ENCODE peak calls at places on chromosomes 3 and 15, in seven cellular contexts. Y is uterus; D is colonic mucosa; R is CD8-positive, alpha-beta T cell; N is IMR-90; S is brain microvascular endothelial cell; B is tibial nerve. W is an unnamed sample.

GRCh38 chr3:57298041-57298440 is 5.6 kb upstream of the ASB14 start:
- DNase-seq in S (peak), N (peak), D (no peak), R (no peak), Y (no peak), B (no peak), W (no peak)

GRCh38 chr3:127451321-127451720 is 139.2 kb downstream of the TPRA1 start:
- DNase-seq in D (no peak), S (no peak), R (no peak), B (no peak), Y (no peak), N (no peak), W (peak)

GRCh38 chr15:48622227-48622626 is 23.3 kb downstream of the FBN1 start:
- DNase-seq in R (no peak), D (no peak), Y (no peak), N (no peak), S (no peak), B (no peak), W (no peak)

GRCh38 chr3:14472471-14473351 is 67.4 kb downstream of the GRIP2 start:
- DNase-seq in S (peak), R (no peak), N (peak), B (no peak), D (peak), Y (peak), W (no peak)

GRCh38 chr15:58284293-58284692 is 146.1 kb downstream of the AQP9 start:
- DNase-seq in B (no peak), R (no peak), Y (no peak), S (no peak), N (no peak), D (no peak), W (no peak)

GRCh38 chr3:17581421-17582080 is 160.9 kb downstream of the TBC1D5 start:
- DNase-seq in R (no peak), Y (no peak), N (peak), B (no peak), S (no peak), D (no peak), W (no peak)

GRCh38 chr15:77592768-77593167 is 39.9 kb downstream of the LINGO1 start:
- DNase-seq in N (no peak), S (no peak), B (no peak), Y (no peak), R (no peak), D (no peak), W (no peak)

GRCh38 chr15:63597821-63598220 is 634 bp downstream of the FBXL22 start:
- DNase-seq in D (no peak), B (no peak), R (no peak), S (no peak), N (no peak), Y (no peak), W (no peak)

GRCh38 chr3:54071596-54071995 is 50.8 kb upstream of the CACNA2D3 start:
- DNase-seq in S (no peak), B (no peak), N (no peak), D (no peak), R (no peak), Y (no peak), W (no peak)

GRCh38 chr3:170572665-170573253 is 13.1 kb downstream of the SLC7A14 start:
- DNase-seq in S (peak), Y (no peak), D (no peak), R (no peak), B (no peak), N (peak), W (no peak)

GRCh38 chr3:186825294-186825821 is 17.2 kb upstream of the ADIPOQ start:
- DNase-seq in D (no peak), Y (peak), R (no peak), N (peak), B (no peak), S (peak), W (no peak)

GRCh38 chr3:42024578-42025387 is 62.9 kb upstream of the ULK4 start:
- DNase-seq in D (no peak), B (no peak), N (no peak), Y (no peak), R (no peak), S (no peak), W (no peak)

GRCh38 chr15:77228831-77229230 is 157.9 kb upstream of the TSPAN3 start:
- DNase-seq in B (no peak), Y (no peak), N (no peak), D (no peak), R (no peak), S (no peak), W (no peak)

GRCh38 chr15:77821188-77821958 is 188.7 kb upstream of the LINGO1 start:
- DNase-seq in Y (no peak), R (no peak), S (peak), B (peak), D (peak), N (peak), W (no peak)

GRCh38 chr15:53115563-53115962 is 325.4 kb upstream of the ONECUT1 start:
- DNase-seq in S (no peak), B (no peak), R (no peak), N (no peak), D (peak), Y (no peak), W (no peak)

GRCh38 chr15:91099616-91100560 is at the start of gene SV2B:
- DNase-seq in Y (no peak), D (no peak), B (peak), R (no peak), S (peak), N (peak), W (no peak)

GRCh38 chr3:78689378-78689777 is 1078.4 kb downstream of the ROBO1 start:
- DNase-seq in R (no peak), N (no peak), Y (no peak), S (no peak), D (no peak), B (no peak), W (no peak)

GRCh38 chr3:126293370-126294082 is 63.7 kb downstream of the KLF15 start:
- DNase-seq in Y (no peak), N (peak), R (no peak), S (peak), B (no peak), D (no peak), W (no peak)

GRCh38 chr3:56862352-56863062 is 60.8 kb upstream of the ARHGEF3 start:
- DNase-seq in D (no peak), R (no peak), S (peak), Y (no peak), N (peak), B (no peak), W (peak)

GRCh38 chr3:194906229-194906629 is 220.5 kb downstream of the FAM43A start:
- DNase-seq in N (peak), Y (no peak), S (no peak), D (no peak), R (no peak), B (no peak), W (no peak)

GRCh38 chr3:115401298-115401697 is 222.0 kb upstream of the GAP43 start:
- DNase-seq in R (no peak), N (peak), Y (no peak), S (peak), D (no peak), B (no peak), W (no peak)

GRCh38 chr3:73314182-73314951 is 252.9 kb downstream of the EBLN2 start:
- DNase-seq in N (no peak), S (no peak), B (no peak), Y (no peak), R (no peak), D (no peak), W (no peak)

GRCh38 chr3:77887611-77888010 is 847.7 kb downstream of the ROBO2 start:
- DNase-seq in R (no peak), N (peak), D (no peak), B (no peak), S (peak), Y (no peak), W (no peak)

GRCh38 chr3:116809218-116809617 is 99.6 kb downstream of the TUSC7 start:
- DNase-seq in Y (no peak), R (no peak), D (no peak), S (no peak), B (no peak), N (no peak), W (no peak)

GRCh38 chr15:67144609-67145306 is 79.4 kb downstream of the SMAD3 start:
- DNase-seq in Y (peak), B (no peak), N (peak), R (no peak), D (no peak), S (peak), W (no peak)

GRCh38 chr15:58065445-58066041 is at the start of gene ALDH1A2:
- DNase-seq in Y (peak), N (no peak), R (no peak), S (no peak), B (no peak), D (no peak), W (peak)

GRCh38 chr3:41159581-41160189 is 39.6 kb upstream of the CTNNB1 start:
- DNase-seq in Y (no peak), R (no peak), S (no peak), N (no peak), B (no peak), D (peak), W (no peak)

GRCh38 chr15:66707310-66708160 is 5.5 kb downstream of the SMAD6 start:
- DNase-seq in B (no peak), S (no peak), Y (peak), R (no peak), N (peak), D (peak), W (no peak)

GRCh38 chr15:67762610-67763368 is 62.5 kb upstream of the SKOR1 start:
- DNase-seq in Y (no peak), D (no peak), S (no peak), B (no peak), R (no peak), N (peak), W (no peak)

GRCh38 chr3:30500666-30501399 is 105.6 kb upstream of the TGFBR2 start:
- DNase-seq in S (no peak), R (no peak), N (no peak), B (no peak), D (no peak), Y (no peak), W (no peak)

GRCh38 chr3:127670229-127670559 is 2.6 kb upstream of the ABTB1 start:
- DNase-seq in D (no peak), R (no peak), N (no peak), B (no peak), Y (no peak), S (no peak), W (no peak)

GRCh38 chr15:81133782-81134461 is at the start of gene CFAP161:
- DNase-seq in N (peak), R (no peak), B (peak), S (peak), D (peak), Y (peak), W (no peak)

GRCh38 chr3:126746395-126747177 is 42.5 kb downstream of the CHCHD6 start:
- DNase-seq in B (peak), N (peak), Y (no peak), D (no peak), S (peak), R (no peak), W (peak)

GRCh38 chr15:33913459-33913858 is 54.8 kb upstream of the CHRM5 start:
- DNase-seq in Y (no peak), B (no peak), S (no peak), N (peak), D (no peak), R (no peak), W (no peak)

GRCh38 chr3:27673701-27674100 is 48.4 kb downstream of the EOMES start:
- DNase-seq in N (no peak), Y (no peak), D (no peak), B (no peak), R (no peak), S (no peak), W (no peak)

GRCh38 chr3:159797771-159798170 is 190.9 kb upstream of the IL12A start:
- DNase-seq in Y (no peak), N (no peak), D (no peak), B (no peak), S (no peak), R (no peak), W (no peak)

GRCh38 chr3:159796226-159796625 is 192.4 kb upstream of the IL12A start:
- DNase-seq in B (no peak), N (no peak), Y (peak), D (no peak), S (no peak), R (no peak), W (no peak)

GRCh38 chr3:159795050-159795449 is 193.6 kb upstream of the IL12A start:
- DNase-seq in R (no peak), B (no peak), N (no peak), S (no peak), D (no peak), Y (no peak), W (no peak)

GRCh38 chr3:159796744-159797143 is 191.9 kb upstream of the IL12A start:
- DNase-seq in B (no peak), Y (no peak), R (no peak), S (peak), D (no peak), N (peak), W (no peak)

DNA sequence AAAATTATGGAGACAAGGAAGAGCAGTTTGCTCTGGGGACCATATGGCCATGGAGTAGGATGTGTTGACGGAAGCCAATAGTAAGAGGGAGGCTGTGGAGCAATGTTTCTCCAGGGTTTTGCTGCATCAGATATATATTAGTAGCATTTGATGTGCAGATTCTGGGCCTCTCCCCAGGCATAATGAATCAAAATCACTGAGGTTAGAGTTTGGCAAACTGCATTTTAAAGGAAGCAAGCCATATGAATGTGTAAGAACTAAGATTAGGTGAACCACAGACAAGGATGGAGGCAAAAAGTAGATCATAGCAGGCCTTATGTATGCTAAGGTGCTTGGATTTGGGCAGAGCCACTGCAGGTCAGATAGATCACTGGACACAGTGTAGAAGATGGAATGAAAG is 192.9 kb upstream of the IL12A start:
- DNase-seq in Y (no peak), S (no peak), D (no peak), B (no peak), N (no peak), R (no peak), W (no peak)
- H3K27ac ChIP-seq in Y (peak), S (no peak), D (no peak), B (no peak), N (no peak), R (no peak), W (peak)

DNA sequence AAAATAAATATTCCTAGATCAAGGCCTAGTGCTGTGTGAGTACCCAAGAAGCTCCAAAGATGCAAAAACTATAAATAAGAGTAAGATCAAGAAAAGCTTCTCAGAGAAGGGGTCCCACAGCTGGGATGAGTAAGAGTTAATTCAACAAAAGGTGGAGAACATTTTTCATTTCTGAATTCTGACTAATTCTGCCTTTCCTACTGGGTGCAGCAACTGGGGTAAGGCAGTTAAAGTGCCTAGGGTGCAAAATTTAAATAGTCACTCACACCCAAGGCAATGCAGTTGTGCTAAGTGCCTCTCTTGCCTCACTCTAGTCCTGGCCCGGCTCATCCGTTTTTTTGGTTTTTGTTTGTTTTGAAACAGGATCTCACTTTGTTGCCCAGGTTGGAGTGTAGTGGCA is 240.2 kb downstream of the TP63 start:
- DNase-seq in Y (no peak), S (no peak), D (no peak), B (no peak), N (no peak), R (no peak), W (no peak)
- TF ChIP-seq CTCF in Y (no peak), S (no peak), D (no peak), B (no peak), N (no peak), R (no peak), W (no peak)

DNA sequence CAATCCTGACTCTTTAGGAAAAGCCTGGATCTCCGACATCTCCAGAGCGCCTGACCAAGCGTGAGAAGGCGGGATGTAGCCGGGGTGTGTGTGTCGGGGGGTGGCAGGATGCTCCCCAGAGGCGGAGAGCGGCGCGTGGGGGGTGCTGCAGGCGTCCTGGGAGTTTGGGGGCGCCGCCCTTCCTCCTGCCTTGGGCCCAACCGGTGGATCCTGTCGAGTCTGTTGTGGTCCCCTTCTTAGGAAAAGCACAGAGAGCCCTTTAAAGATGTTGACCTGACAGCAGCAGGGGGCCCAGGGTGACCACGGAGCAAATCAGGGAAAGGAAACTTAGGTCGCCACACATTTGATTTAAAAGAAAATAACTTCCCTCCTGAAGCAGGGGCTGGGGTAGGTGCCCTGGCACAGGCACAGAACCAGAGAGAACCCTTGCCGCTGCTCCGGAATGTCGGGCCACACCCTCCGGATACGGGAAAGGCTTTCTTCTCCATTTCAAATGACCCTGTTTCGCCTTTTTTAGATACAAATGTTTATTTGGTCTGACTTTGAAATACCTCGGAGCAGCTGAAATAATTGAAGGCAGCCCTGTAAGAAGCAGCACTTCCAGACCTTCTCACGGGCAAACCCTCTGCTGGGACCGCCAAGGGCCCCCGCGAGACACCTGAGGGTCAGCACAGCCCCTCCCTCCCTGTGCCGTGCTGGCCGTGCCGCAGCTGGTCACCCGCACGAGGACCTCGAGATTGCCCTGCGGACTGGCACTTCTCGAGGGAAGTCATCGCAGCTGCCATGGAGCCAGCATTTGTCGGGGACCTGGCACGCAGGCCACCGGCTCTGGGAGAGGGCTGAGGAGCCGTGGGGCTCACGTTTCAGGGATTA is 102.9 kb upstream of the KLF13 start:
- DNase-seq in Y (no peak), R (no peak), S (no peak), D (no peak), N (no peak), B (no peak), W (no peak)
- H3K4me3 ChIP-seq in Y (no peak), R (no peak), S (no peak), D (no peak), N (no peak), B (peak), W (peak)

GRCh38 chr15:38626443-38627050 is 61.9 kb upstream of the RASGRP1 start:
- DNase-seq in Y (no peak), B (peak), S (no peak), N (no peak), D (no peak), R (no peak), W (no peak)
- H3K27ac ChIP-seq in Y (no peak), B (no peak), S (no peak), N (no peak), D (no peak), R (no peak), W (no peak)

GRCh38 chr15:40906947-40907802 is 12.9 kb downstream of the VPS18 start:
- DNase-seq in S (no peak), N (peak), Y (no peak), R (no peak), D (peak), B (no peak), W (no peak)

GRCh38 chr15:40908095-40908494 is 13.8 kb downstream of the VPS18 start:
- DNase-seq in D (peak), N (no peak), B (no peak), Y (no peak), R (no peak), S (no peak), W (no peak)

GRCh38 chr15:40902605-40903561 is 8.6 kb downstream of the VPS18 start:
- DNase-seq in R (no peak), S (no peak), N (no peak), D (no peak), Y (no peak), B (peak), W (no peak)

GRCh38 chr15:40904552-40905201 is 10.4 kb downstream of the VPS18 start:
- DNase-seq in Y (no peak), R (no peak), S (no peak), D (no peak), N (no peak), B (no peak), W (no peak)

GRCh38 chr15:40906101-40906946 is 12.1 kb downstream of the VPS18 start:
- DNase-seq in R (peak), S (peak), N (peak), D (peak), B (peak), Y (peak), W (peak)
- TF ChIP-seq CTCF in R (peak), S (peak), N (peak), D (peak), B (peak), Y (peak), W (peak)

GRCh38 chr3:32410367-32411246 is 19.0 kb downstream of the CMTM7 start:
- DNase-seq in B (no peak), Y (no peak), D (no peak), R (no peak), S (no peak), N (no peak), W (peak)
- H3K4me3 ChIP-seq in B (no peak), Y (no peak), D (no peak), R (no peak), S (no peak), N (no peak), W (no peak)

DNA sequence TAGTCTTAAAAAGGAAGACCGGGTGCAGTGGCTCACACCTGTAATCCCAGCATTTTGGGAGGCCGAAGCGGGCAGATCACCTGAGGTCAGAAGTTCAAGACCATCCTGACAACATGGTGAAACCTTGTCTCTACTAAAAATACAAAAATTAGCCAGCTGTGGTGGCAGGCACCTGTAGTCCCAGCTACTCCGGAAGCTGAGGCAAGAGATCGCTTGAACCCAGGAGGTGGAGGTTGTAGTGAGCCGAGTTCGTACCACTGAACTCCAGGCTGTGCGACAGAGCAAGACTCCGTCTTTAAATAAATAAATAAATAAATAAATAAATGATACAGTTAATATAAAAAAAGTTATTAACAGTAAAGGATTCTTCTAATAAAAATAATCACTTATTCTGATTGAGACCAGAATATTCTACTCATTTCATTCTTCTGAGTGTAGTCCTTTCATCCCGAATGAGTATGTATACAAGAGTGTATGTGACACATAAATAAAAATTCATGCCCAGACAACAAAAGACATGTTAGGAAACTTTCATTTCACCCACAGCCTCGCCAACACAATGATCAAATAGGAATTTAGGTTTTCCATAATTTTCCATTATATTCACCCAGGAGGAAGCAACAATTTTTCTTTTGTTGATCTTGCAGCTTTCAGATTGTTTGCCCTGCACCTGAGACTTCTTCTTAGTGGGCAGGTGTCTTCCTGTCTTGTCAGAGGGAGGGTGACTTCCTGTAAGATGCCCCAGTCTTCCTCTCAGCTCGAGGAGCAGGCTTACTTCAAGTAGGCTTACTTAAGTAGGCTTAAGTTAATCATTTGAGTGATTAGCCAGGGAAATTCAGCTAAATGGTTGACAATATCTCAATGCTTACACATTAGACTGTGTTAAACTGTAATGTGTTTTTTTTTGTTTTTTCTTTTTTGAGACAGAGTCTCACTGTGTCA is 7.8 kb upstream of the NUP210 start:
- DNase-seq in R (no peak), D (no peak), N (no peak), S (no peak), Y (no peak), B (no peak), W (no peak)
- H3K27ac ChIP-seq in R (peak), D (no peak), N (no peak), S (no peak), Y (no peak), B (no peak), W (no peak)